ENCODE peak calls at places on chromosomes 7 and 10, in ten cellular contexts. One of them, this sample, is unnamed.

GRCh38 chr10:102118867-102119266 is 1.3 kb downstream of the LDB1 start:
- DNase-seq in neural crest cell: no peak
- DNase-seq in psoas muscle: no peak
- DNase-seq in activated CD8-positive, alpha-beta T cell treated with anti-CD3 and anti-CD28 coated beads for 36 hours: peak
- DNase-seq in breast epithelium: peak
- DNase-seq in heart left ventricle: no peak
- DNase-seq in fibroblast of lung: no peak
- DNase-seq in suprapubic skin: no peak
- DNase-seq in left lung: peak
- DNase-seq in PC-3: no peak
- DNase-seq in this sample: no peak

GRCh38 chr7:30702200-30702599 is 19.9 kb upstream of the CRHR2 start:
- DNase-seq in heart left ventricle: no peak
- DNase-seq in neural crest cell: no peak
- DNase-seq in fibroblast of lung: no peak
- DNase-seq in PC-3: no peak
- DNase-seq in left lung: no peak
- DNase-seq in suprapubic skin: no peak
- DNase-seq in breast epithelium: no peak
- DNase-seq in activated CD8-positive, alpha-beta T cell treated with anti-CD3 and anti-CD28 coated beads for 36 hours: peak
- DNase-seq in psoas muscle: no peak
- DNase-seq in this sample: no peak

GRCh38 chr10:122446668-122447410 is 7.6 kb upstream of the ARMS2 start:
- DNase-seq in psoas muscle: no peak
- DNase-seq in fibroblast of lung: no peak
- DNase-seq in PC-3: no peak
- DNase-seq in activated CD8-positive, alpha-beta T cell treated with anti-CD3 and anti-CD28 coated beads for 36 hours: no peak
- DNase-seq in neural crest cell: no peak
- DNase-seq in suprapubic skin: no peak
- DNase-seq in heart left ventricle: no peak
- DNase-seq in left lung: no peak
- DNase-seq in breast epithelium: no peak
- DNase-seq in this sample: no peak

GRCh38 chr10:50809596-50809995 is 69.9 kb downstream of the ASAH2B start:
- DNase-seq in left lung: no peak
- DNase-seq in breast epithelium: no peak
- DNase-seq in psoas muscle: no peak
- DNase-seq in heart left ventricle: no peak
- DNase-seq in neural crest cell: no peak
- DNase-seq in suprapubic skin: no peak
- DNase-seq in fibroblast of lung: no peak
- DNase-seq in activated CD8-positive, alpha-beta T cell treated with anti-CD3 and anti-CD28 coated beads for 36 hours: no peak
- DNase-seq in PC-3: peak
- DNase-seq in this sample: no peak

GRCh38 chr7:132347129-132347528 is 229.1 kb downstream of the PLXNA4 start:
- DNase-seq in fibroblast of lung: no peak
- DNase-seq in psoas muscle: no peak
- DNase-seq in left lung: no peak
- DNase-seq in suprapubic skin: no peak
- DNase-seq in activated CD8-positive, alpha-beta T cell treated with anti-CD3 and anti-CD28 coated beads for 36 hours: no peak
- DNase-seq in PC-3: no peak
- DNase-seq in breast epithelium: no peak
- DNase-seq in heart left ventricle: no peak
- DNase-seq in neural crest cell: no peak
- DNase-seq in this sample: no peak

GRCh38 chr7:85004402-85004801 is 182.5 kb downstream of the SEMA3D start:
- DNase-seq in activated CD8-positive, alpha-beta T cell treated with anti-CD3 and anti-CD28 coated beads for 36 hours: no peak
- DNase-seq in heart left ventricle: no peak
- DNase-seq in breast epithelium: no peak
- DNase-seq in left lung: no peak
- DNase-seq in suprapubic skin: no peak
- DNase-seq in fibroblast of lung: peak
- DNase-seq in PC-3: no peak
- DNase-seq in neural crest cell: no peak
- DNase-seq in psoas muscle: no peak
- DNase-seq in this sample: no peak

GRCh38 chr10:93445097-93445960 is 36.8 kb downstream of the MYOF start:
- DNase-seq in neural crest cell: peak
- DNase-seq in heart left ventricle: peak
- DNase-seq in activated CD8-positive, alpha-beta T cell treated with anti-CD3 and anti-CD28 coated beads for 36 hours: no peak
- DNase-seq in breast epithelium: peak
- DNase-seq in suprapubic skin: peak
- DNase-seq in fibroblast of lung: peak
- DNase-seq in left lung: peak
- DNase-seq in psoas muscle: peak
- DNase-seq in PC-3: peak
- DNase-seq in this sample: no peak

GRCh38 chr10:22433875-22434274 is 88.6 kb downstream of the SPAG6 start:
- DNase-seq in fibroblast of lung: peak
- DNase-seq in activated CD8-positive, alpha-beta T cell treated with anti-CD3 and anti-CD28 coated beads for 36 hours: no peak
- DNase-seq in heart left ventricle: no peak
- DNase-seq in psoas muscle: no peak
- DNase-seq in breast epithelium: no peak
- DNase-seq in neural crest cell: no peak
- DNase-seq in left lung: no peak
- DNase-seq in suprapubic skin: no peak
- DNase-seq in PC-3: peak
- DNase-seq in this sample: no peak

GRCh38 chr7:134186022-134186421 is 58.9 kb downstream of the LRGUK start:
- DNase-seq in breast epithelium: no peak
- DNase-seq in suprapubic skin: no peak
- DNase-seq in left lung: no peak
- DNase-seq in activated CD8-positive, alpha-beta T cell treated with anti-CD3 and anti-CD28 coated beads for 36 hours: no peak
- DNase-seq in neural crest cell: no peak
- DNase-seq in fibroblast of lung: peak
- DNase-seq in heart left ventricle: no peak
- DNase-seq in PC-3: no peak
- DNase-seq in psoas muscle: no peak
- DNase-seq in this sample: no peak

GRCh38 chr10:12656518-12657142 is 307.3 kb downstream of the CAMK1D start:
- DNase-seq in psoas muscle: no peak
- DNase-seq in neural crest cell: no peak
- DNase-seq in heart left ventricle: no peak
- DNase-seq in left lung: no peak
- DNase-seq in breast epithelium: no peak
- DNase-seq in fibroblast of lung: peak
- DNase-seq in PC-3: peak
- DNase-seq in activated CD8-positive, alpha-beta T cell treated with anti-CD3 and anti-CD28 coated beads for 36 hours: no peak
- DNase-seq in suprapubic skin: no peak
- DNase-seq in this sample: peak

GRCh38 chr7:131011976-131012375 is 278.0 kb upstream of the KLF14 start:
- DNase-seq in PC-3: peak
- DNase-seq in left lung: no peak
- DNase-seq in psoas muscle: no peak
- DNase-seq in suprapubic skin: no peak
- DNase-seq in activated CD8-positive, alpha-beta T cell treated with anti-CD3 and anti-CD28 coated beads for 36 hours: no peak
- DNase-seq in heart left ventricle: no peak
- DNase-seq in neural crest cell: no peak
- DNase-seq in fibroblast of lung: peak
- DNase-seq in breast epithelium: no peak
- DNase-seq in this sample: no peak

GRCh38 chr7:209416-209815 is 17.0 kb downstream of the FAM20C start:
- DNase-seq in psoas muscle: no peak
- DNase-seq in neural crest cell: no peak
- DNase-seq in left lung: no peak
- DNase-seq in activated CD8-positive, alpha-beta T cell treated with anti-CD3 and anti-CD28 coated beads for 36 hours: no peak
- DNase-seq in fibroblast of lung: no peak
- DNase-seq in PC-3: no peak
- DNase-seq in suprapubic skin: no peak
- DNase-seq in heart left ventricle: no peak
- DNase-seq in breast epithelium: no peak
- DNase-seq in this sample: no peak

GRCh38 chr7:208128-208673 is 15.8 kb downstream of the FAM20C start:
- DNase-seq in fibroblast of lung: no peak
- DNase-seq in left lung: no peak
- DNase-seq in heart left ventricle: no peak
- DNase-seq in psoas muscle: no peak
- DNase-seq in activated CD8-positive, alpha-beta T cell treated with anti-CD3 and anti-CD28 coated beads for 36 hours: no peak
- DNase-seq in neural crest cell: no peak
- DNase-seq in suprapubic skin: no peak
- DNase-seq in breast epithelium: no peak
- DNase-seq in PC-3: no peak
- DNase-seq in this sample: no peak

GRCh38 chr7:208816-209215 is 16.4 kb downstream of the FAM20C start:
- DNase-seq in left lung: no peak
- DNase-seq in heart left ventricle: no peak
- DNase-seq in activated CD8-positive, alpha-beta T cell treated with anti-CD3 and anti-CD28 coated beads for 36 hours: no peak
- DNase-seq in breast epithelium: no peak
- DNase-seq in PC-3: no peak
- DNase-seq in neural crest cell: no peak
- DNase-seq in fibroblast of lung: no peak
- DNase-seq in psoas muscle: no peak
- DNase-seq in suprapubic skin: no peak
- DNase-seq in this sample: no peak

GRCh38 chr7:205117-206010 is 13.0 kb downstream of the FAM20C start:
- DNase-seq in activated CD8-positive, alpha-beta T cell treated with anti-CD3 and anti-CD28 coated beads for 36 hours: no peak
- DNase-seq in suprapubic skin: no peak
- DNase-seq in psoas muscle: no peak
- DNase-seq in fibroblast of lung: no peak
- DNase-seq in heart left ventricle: no peak
- DNase-seq in breast epithelium: no peak
- DNase-seq in PC-3: no peak
- DNase-seq in neural crest cell: no peak
- DNase-seq in left lung: no peak
- DNase-seq in this sample: no peak

GRCh38 chr7:207418-208127 is 15.2 kb downstream of the FAM20C start:
- DNase-seq in psoas muscle: no peak
- DNase-seq in breast epithelium: no peak
- DNase-seq in PC-3: no peak
- DNase-seq in fibroblast of lung: no peak
- DNase-seq in activated CD8-positive, alpha-beta T cell treated with anti-CD3 and anti-CD28 coated beads for 36 hours: no peak
- DNase-seq in suprapubic skin: no peak
- DNase-seq in heart left ventricle: no peak
- DNase-seq in left lung: no peak
- DNase-seq in neural crest cell: no peak
- DNase-seq in this sample: no peak
- TF ChIP-seq CTCF in psoas muscle: no peak
- TF ChIP-seq CTCF in breast epithelium: no peak
- TF ChIP-seq CTCF in PC-3: peak
- TF ChIP-seq CTCF in fibroblast of lung: no peak
- TF ChIP-seq CTCF in activated CD8-positive, alpha-beta T cell treated with anti-CD3 and anti-CD28 coated beads for 36 hours: no peak
- TF ChIP-seq CTCF in suprapubic skin: no peak
- TF ChIP-seq CTCF in heart left ventricle: no peak
- TF ChIP-seq CTCF in left lung: no peak
- TF ChIP-seq CTCF in neural crest cell: peak
- TF ChIP-seq CTCF in this sample: no peak

GRCh38 chr10:103983367-103983911 is 16.5 kb downstream of the SLK start:
- DNase-seq in fibroblast of lung: no peak
- DNase-seq in activated CD8-positive, alpha-beta T cell treated with anti-CD3 and anti-CD28 coated beads for 36 hours: peak
- DNase-seq in breast epithelium: no peak
- DNase-seq in neural crest cell: no peak
- DNase-seq in PC-3: no peak
- DNase-seq in psoas muscle: no peak
- DNase-seq in left lung: no peak
- DNase-seq in heart left ventricle: no peak
- DNase-seq in suprapubic skin: no peak
- DNase-seq in this sample: peak

GRCh38 chr10:103980246-103980906 is 13.4 kb downstream of the SLK start:
- DNase-seq in fibroblast of lung: no peak
- DNase-seq in left lung: no peak
- DNase-seq in suprapubic skin: no peak
- DNase-seq in psoas muscle: no peak
- DNase-seq in breast epithelium: no peak
- DNase-seq in activated CD8-positive, alpha-beta T cell treated with anti-CD3 and anti-CD28 coated beads for 36 hours: no peak
- DNase-seq in PC-3: no peak
- DNase-seq in heart left ventricle: no peak
- DNase-seq in neural crest cell: no peak
- DNase-seq in this sample: no peak

GRCh38 chr10:103977204-103977603 is 10.3 kb downstream of the SLK start:
- DNase-seq in activated CD8-positive, alpha-beta T cell treated with anti-CD3 and anti-CD28 coated beads for 36 hours: no peak
- DNase-seq in suprapubic skin: no peak
- DNase-seq in neural crest cell: no peak
- DNase-seq in PC-3: no peak
- DNase-seq in psoas muscle: no peak
- DNase-seq in fibroblast of lung: no peak
- DNase-seq in breast epithelium: no peak
- DNase-seq in heart left ventricle: no peak
- DNase-seq in left lung: no peak
- DNase-seq in this sample: no peak

GRCh38 chr10:103982639-103983038 is 15.7 kb downstream of the SLK start:
- DNase-seq in heart left ventricle: no peak
- DNase-seq in psoas muscle: no peak
- DNase-seq in neural crest cell: no peak
- DNase-seq in PC-3: no peak
- DNase-seq in activated CD8-positive, alpha-beta T cell treated with anti-CD3 and anti-CD28 coated beads for 36 hours: no peak
- DNase-seq in fibroblast of lung: peak
- DNase-seq in suprapubic skin: no peak
- DNase-seq in breast epithelium: no peak
- DNase-seq in left lung: no peak
- DNase-seq in this sample: no peak

DNA sequence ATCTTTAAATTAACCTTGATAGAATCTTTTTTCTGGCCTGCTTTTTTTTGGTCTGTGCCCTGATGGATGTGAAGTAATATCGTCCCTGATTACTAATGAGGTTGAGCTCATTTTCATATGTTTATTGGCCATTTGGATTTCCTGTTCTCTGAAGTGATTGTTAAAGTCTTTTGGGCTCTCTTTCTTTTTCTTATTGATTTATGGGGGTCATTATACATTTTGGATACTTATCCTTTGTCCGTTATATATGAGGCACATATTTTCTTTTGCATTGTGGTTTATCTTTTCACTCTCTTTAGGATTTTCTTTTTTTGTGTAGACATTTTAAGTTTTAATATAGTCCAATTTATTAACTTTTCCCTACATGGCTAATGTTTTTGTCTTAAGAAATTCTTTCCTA is 12.6 kb downstream of the SLK start:
- DNase-seq in fibroblast of lung: no peak
- DNase-seq in heart left ventricle: no peak
- DNase-seq in left lung: no peak
- DNase-seq in activated CD8-positive, alpha-beta T cell treated with anti-CD3 and anti-CD28 coated beads for 36 hours: no peak
- DNase-seq in suprapubic skin: no peak
- DNase-seq in breast epithelium: no peak
- DNase-seq in neural crest cell: no peak
- DNase-seq in psoas muscle: no peak
- DNase-seq in PC-3: no peak
- DNase-seq in this sample: no peak
- TF ChIP-seq CTCF in fibroblast of lung: no peak
- TF ChIP-seq CTCF in heart left ventricle: no peak
- TF ChIP-seq CTCF in left lung: no peak
- TF ChIP-seq CTCF in activated CD8-positive, alpha-beta T cell treated with anti-CD3 and anti-CD28 coated beads for 36 hours: no peak
- TF ChIP-seq CTCF in suprapubic skin: no peak
- TF ChIP-seq CTCF in breast epithelium: no peak
- TF ChIP-seq CTCF in neural crest cell: no peak
- TF ChIP-seq CTCF in psoas muscle: no peak
- TF ChIP-seq CTCF in PC-3: no peak
- TF ChIP-seq CTCF in this sample: no peak

GRCh38 chr10:57579926-57580325 is 687.8 kb downstream of the IPMK start:
- DNase-seq in fibroblast of lung: peak
- DNase-seq in left lung: no peak
- DNase-seq in psoas muscle: no peak
- DNase-seq in neural crest cell: no peak
- DNase-seq in activated CD8-positive, alpha-beta T cell treated with anti-CD3 and anti-CD28 coated beads for 36 hours: no peak
- DNase-seq in heart left ventricle: no peak
- DNase-seq in PC-3: peak
- DNase-seq in breast epithelium: no peak
- DNase-seq in suprapubic skin: no peak
- DNase-seq in this sample: peak
- TF ChIP-seq CTCF in fibroblast of lung: no peak
- TF ChIP-seq CTCF in left lung: peak
- TF ChIP-seq CTCF in psoas muscle: peak
- TF ChIP-seq CTCF in neural crest cell: peak
- TF ChIP-seq CTCF in activated CD8-positive, alpha-beta T cell treated with anti-CD3 and anti-CD28 coated beads for 36 hours: no peak
- TF ChIP-seq CTCF in heart left ventricle: peak
- TF ChIP-seq CTCF in PC-3: peak
- TF ChIP-seq CTCF in breast epithelium: no peak
- TF ChIP-seq CTCF in suprapubic skin: no peak
- TF ChIP-seq CTCF in this sample: no peak

GRCh38 chr10:70440296-70441160 is 953 bp downstream of the NODAL start:
- DNase-seq in heart left ventricle: no peak
- DNase-seq in neural crest cell: no peak
- DNase-seq in breast epithelium: no peak
- DNase-seq in suprapubic skin: peak
- DNase-seq in activated CD8-positive, alpha-beta T cell treated with anti-CD3 and anti-CD28 coated beads for 36 hours: peak
- DNase-seq in psoas muscle: no peak
- DNase-seq in fibroblast of lung: no peak
- DNase-seq in left lung: no peak
- DNase-seq in PC-3: no peak
- DNase-seq in this sample: no peak
- TF ChIP-seq CTCF in heart left ventricle: no peak
- TF ChIP-seq CTCF in neural crest cell: no peak
- TF ChIP-seq CTCF in breast epithelium: no peak
- TF ChIP-seq CTCF in suprapubic skin: no peak
- TF ChIP-seq CTCF in activated CD8-positive, alpha-beta T cell treated with anti-CD3 and anti-CD28 coated beads for 36 hours: no peak
- TF ChIP-seq CTCF in psoas muscle: no peak
- TF ChIP-seq CTCF in fibroblast of lung: no peak
- TF ChIP-seq CTCF in left lung: no peak
- TF ChIP-seq CTCF in PC-3: no peak
- TF ChIP-seq CTCF in this sample: no peak

This sample was measured in GM20000.